ENCODE peak calls at places on chromosomes 6 and 20, in seven cellular contexts. F is MV-4-11; M is CD4-positive, alpha-beta memory T cell; X is activated naive CD4-positive, alpha-beta T cell; O is HFFc6; B is psoas muscle; A is adrenal gland. D is an unnamed sample.
A peak's percentile ranks its signal among the peaks of the same experiment; 100 is the strongest.

GRCh38 chr6:158387036-158387435 is 74.8 kb downstream of the TULP4 start:
- DNase-seq in B (no peak), A (no peak), F (no peak), O (no peak), M (peak; percentile 5), X (no peak), D (no peak)

GRCh38 chr6:166824880-166825250 is 131.5 kb downstream of the RNASET2 start:
- DNase-seq in B (no peak), X (no peak), O (no peak), F (no peak), A (no peak), M (no peak), D (no peak)

GRCh38 chr6:28355743-28356665 is 6.3 kb downstream of the ZKSCAN3 start:
- DNase-seq in B (peak; percentile 59), M (peak; percentile 68), A (peak; percentile 78), X (peak; percentile 30), F (peak; percentile 71), O (peak; percentile 90), D (peak; percentile 76)

GRCh38 chr6:33696538-33697518 is 14.7 kb downstream of the UQCC2 start:
- DNase-seq in B (peak; percentile 50), O (peak; percentile 46), F (no peak), A (peak; percentile 90), X (peak; percentile 26), M (peak; percentile 47), D (peak; percentile 68)

GRCh38 chr6:328184-328670 is 35.9 kb downstream of the DUSP22 start:
- DNase-seq in O (peak; percentile 89), A (peak; percentile 80), B (peak; percentile 55), M (no peak), X (no peak), F (no peak), D (peak; percentile 87)

GRCh38 chr20:45011108-45011526 is 44.8 kb downstream of the STK4 start:
- DNase-seq in X (peak; percentile 14), B (no peak), F (peak; percentile 32), O (peak; percentile 69), A (peak; percentile 38), M (peak; percentile 36), D (peak; percentile 37)

GRCh38 chr6:25050356-25050755 is 114.6 kb upstream of the RIPOR2 start:
- DNase-seq in B (no peak), M (peak; percentile 60), A (no peak), F (peak; percentile 97), X (peak; percentile 23), O (peak; percentile 78), D (peak; percentile 38)

GRCh38 chr6:132888701-132889100 is 74.3 kb downstream of the RPS12 start:
- DNase-seq in B (no peak), A (no peak), M (no peak), O (no peak), X (no peak), F (no peak), D (no peak)

GRCh38 chr6:158569036-158569435 is 9.1 kb downstream of the TMEM181 start:
- DNase-seq in M (no peak), O (no peak), B (no peak), A (no peak), F (no peak), X (no peak), D (no peak)

GRCh38 chr6:25883536-25883935 is 9.5 kb upstream of the SLC17A3 start:
- DNase-seq in O (peak; percentile 4), M (no peak), B (no peak), X (no peak), F (no peak), A (peak; percentile 21), D (no peak)

GRCh38 chr6:36269834-36270705 is at the start of gene PNPLA1:
- DNase-seq in A (no peak), X (no peak), F (no peak), O (no peak), M (no peak), B (no peak), D (no peak)

GRCh38 chr20:51345601-51346101 is 196.9 kb downstream of the NFATC2 start:
- DNase-seq in M (no peak), O (peak; percentile 67), F (peak; percentile 89), X (no peak), B (peak; percentile 26), A (peak; percentile 37), D (no peak)

GRCh38 chr6:162898011-162898410 is 170.2 kb downstream of the PACRG start:
- DNase-seq in F (no peak), O (no peak), A (no peak), M (no peak), B (no peak), X (no peak), D (no peak)